ENCODE peak calls at places on chromosomes 13 and 19, in six cellular contexts. I is brain microvascular endothelial cell, N is lower leg skin, K is upper lobe of right lung, S is epithelial cell of esophagus, J is AG09309. L is an unnamed sample.
A peak's percentile ranks its signal among the peaks of the same experiment; 100 is the strongest.

GRCh38 chr13:59261928-59262488 is 901.7 kb downstream of the DIAPH3 start:
- DNase-seq in I (no peak), N (no peak), K (no peak), S (no peak), J (no peak), L (no peak)

GRCh38 chr13:30394798-30395191 is 27.5 kb upstream of the UBE2L5 start:
- DNase-seq in I (no peak), N (no peak), K (no peak), S (no peak), J (no peak), L (no peak)

GRCh38 chr13:59931621-59932020 is 232.1 kb downstream of the DIAPH3 start:
- DNase-seq in I (no peak), N (no peak), K (no peak), S (peak; percentile 85), J (no peak), L (no peak)

GRCh38 chr19:56252699-56253422 is 19.7 kb upstream of the EDDM13 start:
- DNase-seq in I (peak; percentile 86), N (peak; percentile 93), K (peak; percentile 90), S (peak; percentile 86), J (peak; percentile 29), L (no peak)

GRCh38 chr13:20192470-20193141 is at the start of gene GJB2:
- DNase-seq in I (no peak), N (peak; percentile 84), K (no peak), S (peak; percentile 65), J (no peak), L (no peak)

GRCh38 chr13:41547253-41548000 is 90.1 kb downstream of the RGCC start:
- DNase-seq in I (no peak), N (peak; percentile 89), K (no peak), S (peak; percentile 53), J (peak; percentile 18), L (no peak)

GRCh38 chr19:19280561-19280960 is 7.5 kb upstream of the TM6SF2 start:
- DNase-seq in I (no peak), N (no peak), K (no peak), S (no peak), J (peak; percentile 10), L (no peak)

GRCh38 chr19:8390617-8390981 is 439 bp downstream of the RAB11B start:
- DNase-seq in I (peak; percentile 95), N (peak; percentile 99), K (peak; percentile 98), S (peak; percentile 94), J (peak; percentile 53), L (peak; percentile 37)

GRCh38 chr13:84933797-84934196 is 865.4 kb downstream of the SLITRK6 start:
- DNase-seq in I (no peak), N (no peak), K (no peak), S (no peak), J (no peak), L (no peak)

GRCh38 chr13:76023644-76024043 is 387.5 kb downstream of the LMO7 start:
- DNase-seq in I (no peak), N (no peak), K (no peak), S (peak; percentile 68), J (no peak), L (no peak)

GRCh38 chr19:39038098-39038497 is 5.7 kb upstream of the FBXO27 start:
- DNase-seq in I (peak; percentile 43), N (no peak), K (peak; percentile 68), S (peak; percentile 75), J (no peak), L (no peak)

GRCh38 chr13:31191748-31192147 is 8.0 kb upstream of the B3GLCT start:
- DNase-seq in I (no peak), N (no peak), K (no peak), S (no peak), J (no peak), L (no peak)

GRCh38 chr13:95660981-95661581 is 15.9 kb upstream of the DNAJC3 start:
- DNase-seq in I (peak; percentile 46), N (no peak), K (no peak), S (peak; percentile 57), J (no peak), L (no peak)

GRCh38 chr19:1408300-1409203 is 1.2 kb downstream of the DAZAP1 start:
- DNase-seq in I (peak; percentile 37), N (no peak), K (peak; percentile 84), S (peak; percentile 51), J (no peak), L (no peak)

GRCh38 chr13:35857769-35858168 is 273.4 kb downstream of the DCLK1 start:
- DNase-seq in I (peak; percentile 59), N (no peak), K (no peak), S (no peak), J (no peak), L (no peak)

GRCh38 chr13:40960721-40961120 is 58.4 kb downstream of the ELF1 start:
- DNase-seq in I (no peak), N (no peak), K (no peak), S (no peak), J (no peak), L (no peak)

GRCh38 chr13:29878101-29878500 is 27.7 kb upstream of the UBL3 start:
- DNase-seq in I (no peak), N (no peak), K (no peak), S (no peak), J (no peak), L (no peak)

GRCh38 chr13:71624641-71625040 is 242.4 kb downstream of the DACH1 start:
- DNase-seq in I (no peak), N (no peak), K (no peak), S (no peak), J (no peak), L (no peak)

GRCh38 chr13:85313761-85314503 is 485.3 kb downstream of the SLITRK6 start:
- DNase-seq in I (peak; percentile 57), N (no peak), K (no peak), S (peak; percentile 73), J (peak; percentile 2), L (peak; percentile 4)

GRCh38 chr19:35557539-35558399 is 5.7 kb downstream of the ATP4A start:
- DNase-seq in I (peak; percentile 51), N (peak; percentile 83), K (peak; percentile 84), S (peak; percentile 65), J (no peak), L (no peak)

GRCh38 chr19:43667524-43668405 is 2.2 kb downstream of the PLAUR start:
- DNase-seq in I (no peak), N (peak; percentile 91), K (peak; percentile 70), S (no peak), J (no peak), L (no peak)

DNA sequence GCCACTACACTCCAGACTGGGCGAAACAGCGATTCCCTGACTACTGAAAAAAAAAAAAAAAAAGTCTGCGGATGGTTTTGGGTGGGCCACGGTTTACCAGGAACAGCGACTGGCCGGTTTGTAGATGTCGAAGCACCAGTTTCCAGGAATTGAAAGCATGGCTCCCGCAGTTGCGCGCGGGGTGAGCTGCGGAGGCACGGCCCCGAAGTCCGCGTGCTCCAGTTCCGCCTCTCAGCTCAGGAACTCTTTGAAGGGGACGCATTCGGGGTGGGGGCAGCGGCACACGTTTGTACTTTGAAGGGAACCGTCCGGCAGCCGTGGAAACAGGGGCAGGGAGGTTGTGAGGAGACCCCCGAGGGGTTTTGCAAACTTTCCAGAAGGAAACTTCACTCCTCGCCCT is 27.1 kb upstream of the PABPC3 start:
- DNase-seq in I (no peak), N (no peak), K (no peak), S (no peak), J (no peak), L (no peak)
- TF ChIP-seq CTCF in I (no peak), N (no peak), K (no peak), S (no peak), J (no peak), L (no peak)

DNA sequence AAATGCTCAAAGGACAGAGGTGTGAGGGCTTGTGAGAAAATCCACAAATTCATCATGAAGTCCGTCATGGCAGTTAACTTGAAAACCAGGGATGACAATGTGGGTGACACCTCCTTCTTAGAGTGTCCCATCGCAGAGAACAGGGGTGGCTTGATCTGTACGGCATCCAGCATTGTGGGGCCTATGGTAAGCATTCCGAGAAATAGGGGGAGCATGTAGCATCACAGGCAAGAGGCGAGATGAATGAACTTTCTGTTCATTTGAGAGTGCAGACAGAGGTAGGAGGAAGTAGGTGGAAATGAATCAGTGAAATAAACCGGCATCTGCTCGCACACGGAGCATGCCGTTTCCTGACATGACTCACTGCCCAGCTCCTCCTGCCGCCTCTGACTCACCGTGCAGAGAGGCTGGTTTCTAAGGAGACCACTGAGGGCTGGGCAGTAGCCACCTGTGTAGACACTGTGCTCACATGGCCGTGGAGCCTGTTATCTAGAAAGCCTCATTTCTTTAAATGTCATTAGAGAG is 339.0 kb downstream of the RFC3 start:
- DNase-seq in I (peak; percentile 94), N (peak; percentile 87), K (peak; percentile 80), S (peak; percentile 99), J (peak; percentile 64), L (peak; percentile 61)
- TF ChIP-seq CTCF in I (no peak), N (no peak), K (no peak), S (no peak), J (no peak), L (no peak)

GRCh38 chr13:39601636-39602035 is 1.4 kb downstream of the LHFPL6 start:
- DNase-seq in I (no peak), N (no peak), K (no peak), S (no peak), J (no peak), L (no peak)

GRCh38 chr13:39599842-39600241 is 3.2 kb downstream of the LHFPL6 start:
- DNase-seq in I (no peak), N (no peak), K (no peak), S (no peak), J (peak; percentile 38), L (no peak)

GRCh38 chr13:39602277-39602613 is 748 bp downstream of the LHFPL6 start:
- DNase-seq in I (no peak), N (no peak), K (no peak), S (no peak), J (no peak), L (no peak)

GRCh38 chr13:39602614-39603366 is at the start of gene LHFPL6:
- DNase-seq in I (peak; percentile 77), N (peak; percentile 96), K (peak; percentile 90), S (peak; percentile 87), J (no peak), L (no peak)

GRCh38 chr13:39600766-39601165 is 2.2 kb downstream of the LHFPL6 start:
- DNase-seq in I (peak; percentile 24), N (no peak), K (no peak), S (no peak), J (no peak), L (no peak)
- TF ChIP-seq CTCF in I (peak; percentile 61), N (no peak), K (no peak), S (no peak), J (peak; percentile 62), L (peak; percentile 58)

DNA sequence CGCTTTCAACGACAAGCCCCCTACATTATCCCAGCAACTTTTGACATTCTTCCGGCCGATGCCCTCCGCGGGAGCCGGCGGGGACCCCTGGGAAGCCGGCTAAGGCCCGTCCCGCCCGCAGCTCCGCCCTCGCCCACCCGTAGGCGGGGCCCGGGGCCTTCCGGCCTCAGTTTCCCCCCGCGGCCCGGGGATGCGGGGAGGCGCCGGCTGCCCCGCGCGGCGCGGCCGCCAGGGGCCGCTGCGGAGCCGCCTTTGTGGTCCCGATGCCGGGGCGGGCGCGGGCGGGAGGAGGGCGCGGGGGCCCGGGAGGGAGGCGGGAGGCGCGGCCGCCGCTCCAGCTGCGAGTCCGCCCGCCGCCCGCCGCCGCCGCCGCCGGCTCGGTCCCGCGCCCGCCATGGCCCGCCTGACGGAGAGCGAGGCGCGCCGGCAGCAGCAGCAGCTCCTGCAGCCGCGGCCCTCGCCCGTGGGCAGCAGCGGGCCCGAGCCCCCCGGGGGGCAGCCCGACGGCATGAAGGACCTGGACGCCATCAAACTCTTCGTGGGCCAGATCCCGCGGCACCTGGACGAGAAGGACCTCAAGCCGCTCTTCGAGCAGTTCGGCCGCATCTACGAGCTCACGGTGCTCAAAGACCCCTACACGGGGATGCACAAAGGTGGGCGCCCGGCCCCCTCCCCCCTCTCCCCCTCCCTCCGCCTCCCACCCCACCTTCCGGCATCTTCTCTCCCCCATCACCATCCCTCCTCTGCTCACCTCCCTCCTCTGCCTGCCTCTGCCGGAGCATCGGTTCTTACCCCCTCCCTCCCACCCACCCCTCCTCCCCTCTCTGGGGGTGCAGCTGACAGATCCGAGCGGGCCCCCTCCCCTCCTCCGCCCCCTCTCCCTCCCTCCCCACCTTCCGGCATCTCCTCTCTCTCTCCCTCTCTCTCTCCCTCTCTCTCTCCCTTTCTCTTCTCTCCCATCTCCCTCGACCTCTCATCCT is at the start of gene CELF5:
- DNase-seq in I (no peak), N (no peak), K (peak; percentile 73), S (peak; percentile 23), J (no peak), L (no peak)
- TF ChIP-seq CTCF in I (peak; percentile 24), N (no peak), K (peak; percentile 35), S (no peak), J (peak; percentile 18), L (peak; percentile 20)